ENCODE peak calls at places on chromosomes 2 and 18, in eight cellular contexts. F is HCEC 1CT; A is GM10248; L is stimulated activated naive CD8-positive, alpha-beta T cell treated with anti-CD3 and anti-CD28 coated beads, Interleukin-15, amount 100 ng/mL, for 72 hours; U is fibroblast of villous mesenchyme; E is colonic mucosa; J is NCI-H345; B is mesothelial cell of epicardium. W is an unnamed sample.

GRCh38 chr2:208306291-208306690 is 40.2 kb downstream of the PIKFYVE start:
- DNase-seq in J (no peak), A (no peak), F (peak), L (no peak), E (no peak), U (peak), B (no peak), W (no peak)

GRCh38 chr18:67410671-67411070 is 105.8 kb downstream of the DSEL start:
- DNase-seq in L (no peak), U (no peak), F (peak), B (no peak), E (no peak), J (no peak), A (no peak), W (no peak)

GRCh38 chr2:96934096-96934495 is 52.3 kb downstream of the FAM178B start:
- DNase-seq in A (no peak), U (no peak), F (no peak), B (no peak), L (no peak), J (peak), E (no peak), W (no peak)

GRCh38 chr2:168964251-168964807 is 63.2 kb downstream of the G6PC2 start:
- DNase-seq in F (no peak), J (no peak), U (no peak), A (no peak), E (no peak), B (no peak), L (no peak), W (no peak)

GRCh38 chr2:212940816-212941215 is 210.6 kb downstream of the IKZF2 start:
- DNase-seq in J (peak), A (no peak), B (peak), F (peak), E (peak), L (no peak), U (peak), W (peak)

GRCh38 chr18:57943723-57944122 is 100.3 kb upstream of the NEDD4L start:
- DNase-seq in L (no peak), J (no peak), F (peak), B (no peak), U (peak), A (no peak), E (no peak), W (peak)

GRCh38 chr18:44502790-44503189 is 177.9 kb upstream of the SETBP1 start:
- DNase-seq in L (no peak), J (no peak), E (no peak), B (no peak), U (no peak), F (no peak), A (no peak), W (no peak)

GRCh38 chr18:49050462-49050861 is 99.7 kb upstream of the SMAD7 start:
- DNase-seq in A (no peak), F (no peak), B (no peak), E (no peak), U (no peak), L (no peak), J (no peak), W (no peak)

GRCh38 chr2:205748660-205749059 is 66.4 kb downstream of the NRP2 start:
- DNase-seq in E (no peak), A (no peak), U (no peak), L (no peak), B (no peak), F (peak), J (no peak), W (peak)

GRCh38 chr2:45790157-45790723 is 138.8 kb downstream of the PRKCE start:
- DNase-seq in F (no peak), A (no peak), J (no peak), B (no peak), E (no peak), U (no peak), L (no peak), W (no peak)

GRCh38 chr2:26559556-26559955 is 81.6 kb downstream of the CIB4 start:
- DNase-seq in E (no peak), B (no peak), A (no peak), J (no peak), L (no peak), U (no peak), F (no peak), W (no peak)

GRCh38 chr2:171160630-171161424 is at the start of gene TLK1:
- DNase-seq in B (peak), L (peak), E (peak), A (peak), J (peak), F (peak), U (peak), W (peak)

GRCh38 chr2:155033652-155034051 is 335.2 kb downstream of the KCNJ3 start:
- DNase-seq in B (no peak), L (no peak), F (no peak), A (no peak), J (no peak), U (no peak), E (no peak), W (no peak)

GRCh38 chr18:56068701-56069100 is 480.7 kb upstream of the TCF4 start:
- DNase-seq in F (no peak), A (no peak), J (no peak), U (no peak), E (no peak), B (no peak), L (no peak), W (no peak)

GRCh38 chr2:164910091-164910899 is 45.0 kb downstream of the SLC38A11 start:
- DNase-seq in L (no peak), A (no peak), F (peak), U (peak), J (no peak), E (peak), B (no peak), W (peak)

GRCh38 chr2:68837164-68837860 is 33.9 kb downstream of the BMP10 start:
- DNase-seq in U (peak), L (peak), F (no peak), A (peak), J (no peak), E (peak), B (peak), W (no peak)

W was measured in A172.